ENCODE peak calls at places on chromosomes 5 and 9, in nine cellular contexts. X is DND-41; B is Panc1; W is pancreas; R is activated CD8-positive, alpha-beta T cell treated with anti-CD3 and anti-CD28 coated beads for 36 hours; G is naive B cell; C is effector memory CD8-positive, alpha-beta T cell; S is activated naive CD8-positive, alpha-beta T cell treated with anti-CD3 and anti-CD28 coated beads, Interleukin-2, amount 10 ng/mL, durations not matched to agents 7 days and 5 days; F is thoracic aorta. M is an unnamed sample.

GRCh38 chr5:52798952-52799351 is 11.2 kb downstream of the ITGA1 start:
- ATAC-seq in R (no peak), C (no peak), G (no peak), X (no peak), W (no peak), F (no peak), S (no peak), B (no peak), M (no peak)

GRCh38 chr5:89372176-89372575 is 489.2 kb upstream of the MEF2C start:
- ATAC-seq in C (no peak), S (no peak), R (no peak), B (no peak), W (no peak), F (no peak), X (no peak), G (no peak), M (no peak)

GRCh38 chr9:1051286-1052118 is 1.3 kb downstream of the DMRT2 start:
- ATAC-seq in W (peak), S (peak), X (no peak), R (no peak), B (no peak), G (no peak), F (no peak), C (peak), M (no peak)

GRCh38 chr5:181037365-181037861 is 2.7 kb upstream of the BTNL9 start:
- ATAC-seq in C (no peak), B (peak), G (no peak), S (no peak), X (peak), W (no peak), R (peak), F (no peak), M (peak)

GRCh38 chr9:92763721-92764380 is 782 bp downstream of the BICD2 start:
- ATAC-seq in S (no peak), R (no peak), G (no peak), B (no peak), F (no peak), X (no peak), C (no peak), W (no peak), M (peak)

GRCh38 chr5:149160291-149160787 is 19.0 kb downstream of the ABLIM3 start:
- ATAC-seq in S (no peak), F (no peak), X (no peak), R (no peak), G (no peak), W (no peak), C (no peak), B (no peak), M (no peak)

GRCh38 chr9:118734696-118735095 is 634.5 kb downstream of the BRINP1 start:
- ATAC-seq in C (no peak), X (no peak), G (no peak), B (no peak), S (no peak), F (no peak), R (no peak), W (no peak), M (no peak)

GRCh38 chr9:70451765-70452164 is 37.3 kb upstream of the KLF9 start:
- ATAC-seq in F (no peak), X (no peak), B (no peak), C (no peak), G (no peak), S (no peak), W (no peak), R (no peak), M (no peak)

GRCh38 chr9:84974258-84974657 is 304.7 kb downstream of the NTRK2 start:
- ATAC-seq in S (no peak), G (no peak), C (no peak), X (no peak), B (no peak), W (no peak), R (no peak), F (no peak), M (no peak)

GRCh38 chr9:114756920-114757319 is 48.9 kb downstream of the TNFSF15 start:
- ATAC-seq in R (no peak), X (peak), B (no peak), W (no peak), F (no peak), S (peak), G (no peak), C (no peak), M (peak)

GRCh38 chr9:131237311-131237710 is 39.0 kb downstream of the FAM78A start:
- ATAC-seq in C (no peak), X (no peak), S (no peak), G (no peak), B (no peak), F (no peak), R (no peak), W (peak), M (no peak)

GRCh38 chr9:120151149-120151548 is 428.8 kb downstream of the CDK5RAP2 start:
- ATAC-seq in X (no peak), G (no peak), W (no peak), F (no peak), S (no peak), C (no peak), B (no peak), R (no peak), M (no peak)

GRCh38 chr9:34654317-34655083 is 2.5 kb downstream of the IL11RA start:
- ATAC-seq in W (peak), R (no peak), F (peak), X (no peak), G (no peak), S (no peak), B (no peak), C (no peak), M (no peak)

GRCh38 chr5:170390472-170390871 is 1.3 kb upstream of the KCNMB1 start:
- ATAC-seq in X (no peak), R (no peak), G (no peak), S (no peak), C (no peak), B (no peak), W (no peak), F (no peak), M (no peak)